ENCODE peak calls at places on chromosomes 2 and 18, in ten cellular contexts. C is HFFc6, L is lung, A is transverse colon, P is fibroblast of pulmonary artery, Q is foreskin keratinocyte, U is progenitor cell of endocrine pancreas, N is H9, I is neural crest cell, X is WTC11. M is an unnamed sample.

GRCh38 chr2:230356084-230356483 is 29.1 kb downstream of the SP140L start:
- DNase-seq in C (no peak), L (no peak), A (no peak), P (peak), Q (no peak), U (no peak), N (no peak), I (no peak), X (no peak), M (no peak)

GRCh38 chr2:19774788-19775156 is 127.0 kb downstream of the TTC32 start:
- DNase-seq in C (no peak), L (no peak), A (no peak), P (no peak), Q (no peak), U (no peak), N (peak), I (no peak), X (peak), M (no peak)

GRCh38 chr2:219957815-219958214 is 330.4 kb downstream of the SLC4A3 start:
- DNase-seq in C (no peak), L (no peak), A (no peak), P (no peak), Q (no peak), U (no peak), N (no peak), I (no peak), X (no peak), M (no peak)

GRCh38 chr2:144330951-144331651 is 188.8 kb downstream of the ZEB2 start:
- DNase-seq in C (no peak), L (no peak), A (no peak), P (peak), Q (peak), U (no peak), N (no peak), I (no peak), X (no peak), M (no peak)

GRCh38 chr2:240567137-240567871 is 980 bp upstream of the RNPEPL1 start:
- DNase-seq in C (no peak), L (no peak), A (peak), P (no peak), Q (no peak), U (no peak), N (no peak), I (no peak), X (peak), M (no peak)

GRCh38 chr2:182913064-182913463 is 46.6 kb upstream of the FRZB start:
- DNase-seq in C (no peak), L (no peak), A (no peak), P (no peak), Q (no peak), U (no peak), N (no peak), I (no peak), X (no peak), M (no peak)

GRCh38 chr2:177347570-177347969 is 45.0 kb upstream of the AGPS start:
- DNase-seq in C (no peak), L (no peak), A (no peak), P (no peak), Q (no peak), U (no peak), N (no peak), I (no peak), X (no peak), M (no peak)

GRCh38 chr2:31335921-31336570 is 78.5 kb downstream of the XDH start:
- DNase-seq in C (peak), L (peak), A (no peak), P (peak), Q (peak), U (no peak), N (no peak), I (no peak), X (no peak), M (no peak)

GRCh38 chr2:3480352-3481010 is 38.9 kb downstream of the ADI1 start:
- DNase-seq in C (no peak), L (no peak), A (peak), P (no peak), Q (no peak), U (no peak), N (no peak), I (no peak), X (no peak), M (peak)

GRCh38 chr2:158754303-158754611 is 40.9 kb upstream of the DAPL1 start:
- DNase-seq in C (no peak), L (no peak), A (no peak), P (no peak), Q (no peak), U (no peak), N (no peak), I (no peak), X (no peak), M (no peak)

GRCh38 chr2:8527031-8527430 is 154.8 kb upstream of the ID2 start:
- DNase-seq in C (no peak), L (no peak), A (no peak), P (no peak), Q (no peak), U (no peak), N (no peak), I (no peak), X (no peak), M (no peak)

GRCh38 chr2:65186872-65187851 is 40.5 kb upstream of the ACTR2 start:
- DNase-seq in C (peak), L (peak), A (peak), P (peak), Q (peak), U (peak), N (peak), I (peak), X (peak), M (peak)

GRCh38 chr2:201450910-201451329 is 338 bp downstream of the TRAK2 start:
- DNase-seq in C (no peak), L (no peak), A (no peak), P (peak), Q (no peak), U (no peak), N (no peak), I (no peak), X (no peak), M (no peak)

GRCh38 chr2:45856391-45857055 is 205.0 kb downstream of the PRKCE start:
- DNase-seq in C (no peak), L (no peak), A (no peak), P (no peak), Q (no peak), U (no peak), N (no peak), I (no peak), X (no peak), M (no peak)

GRCh38 chr2:7169631-7170030 is 252.4 kb downstream of the RNF144A start:
- DNase-seq in C (no peak), L (no peak), A (no peak), P (no peak), Q (no peak), U (no peak), N (no peak), I (no peak), X (no peak), M (no peak)

GRCh38 chr2:222393733-222394267 is 30.5 kb upstream of the SGPP2 start:
- DNase-seq in C (no peak), L (no peak), A (no peak), P (no peak), Q (no peak), U (no peak), N (no peak), I (no peak), X (no peak), M (no peak)

GRCh38 chr2:108911401-108911800 is 77.6 kb downstream of the EDAR start:
- DNase-seq in C (no peak), L (no peak), A (no peak), P (no peak), Q (no peak), U (no peak), N (no peak), I (no peak), X (no peak), M (no peak)

GRCh38 chr2:138395565-138396306 is 105.8 kb upstream of the SPOPL start:
- DNase-seq in C (peak), L (no peak), A (no peak), P (peak), Q (peak), U (no peak), N (no peak), I (no peak), X (no peak), M (no peak)

GRCh38 chr2:240347373-240347940 is 88.0 kb upstream of the GPC1 start:
- DNase-seq in C (no peak), L (no peak), A (no peak), P (no peak), Q (no peak), U (no peak), N (no peak), I (no peak), X (no peak), M (no peak)

GRCh38 chr2:151637284-151637781 is 96.9 kb downstream of the NEB start:
- DNase-seq in C (no peak), L (no peak), A (peak), P (no peak), Q (no peak), U (no peak), N (no peak), I (no peak), X (no peak), M (no peak)

GRCh38 chr18:830315-830901 is 18.4 kb upstream of the YES1 start:
- DNase-seq in C (no peak), L (no peak), A (no peak), P (peak), Q (no peak), U (no peak), N (peak), I (no peak), X (no peak), M (no peak)

GRCh38 chr18:5195656-5196055 is 1.4 kb downstream of the AKAIN1 start:
- DNase-seq in C (no peak), L (no peak), A (no peak), P (no peak), Q (no peak), U (no peak), N (no peak), I (no peak), X (no peak), M (no peak)

GRCh38 chr18:46622999-46623398 is 34.0 kb downstream of the LOXHD1 start:
- DNase-seq in C (peak), L (no peak), A (no peak), P (peak), Q (peak), U (no peak), N (no peak), I (no peak), X (no peak), M (no peak)

GRCh38 chr18:3649135-3649558 is 199.2 kb downstream of the TGIF1 start:
- DNase-seq in C (no peak), L (no peak), A (no peak), P (no peak), Q (no peak), U (no peak), N (no peak), I (no peak), X (no peak), M (no peak)

GRCh38 chr18:36536426-36536825 is 238.9 kb downstream of the FHOD3 start:
- DNase-seq in C (no peak), L (no peak), A (no peak), P (no peak), Q (no peak), U (no peak), N (peak), I (no peak), X (peak), M (no peak)

GRCh38 chr18:45910405-45911023 is 56.6 kb downstream of the EPG5 start:
- DNase-seq in C (peak), L (peak), A (peak), P (peak), Q (peak), U (peak), N (peak), I (peak), X (peak), M (peak)

GRCh38 chr2:36698978-36699377 is 2.5 kb downstream of the VIT start:
- DNase-seq in C (no peak), L (no peak), A (no peak), P (peak), Q (no peak), U (no peak), N (no peak), I (no peak), X (no peak), M (no peak)

GRCh38 chr2:164697688-164698290 is 76.5 kb upstream of the GRB14 start:
- DNase-seq in C (no peak), L (no peak), A (no peak), P (peak), Q (no peak), U (no peak), N (no peak), I (no peak), X (no peak), M (no peak)

GRCh38 chr18:48946329-48946835 is 4.4 kb downstream of the SMAD7 start:
- DNase-seq in C (peak), L (no peak), A (peak), P (peak), Q (peak), U (no peak), N (no peak), I (no peak), X (no peak), M (no peak)

GRCh38 chr2:2726163-2726562 is 395.1 kb upstream of the MYT1L start:
- DNase-seq in C (no peak), L (no peak), A (no peak), P (no peak), Q (no peak), U (no peak), N (no peak), I (no peak), X (no peak), M (no peak)

GRCh38 chr2:2320486-2321249 is 10.4 kb downstream of the MYT1L start:
- DNase-seq in C (no peak), L (no peak), A (no peak), P (no peak), Q (no peak), U (no peak), N (no peak), I (no peak), X (no peak), M (no peak)

GRCh38 chr18:52130621-52131020 is 209.4 kb upstream of the DCC start:
- DNase-seq in C (no peak), L (no peak), A (no peak), P (no peak), Q (peak), U (no peak), N (no peak), I (no peak), X (no peak), M (no peak)

GRCh38 chr2:88131201-88131998 is 3.5 kb upstream of the FABP1 start:
- DNase-seq in C (no peak), L (no peak), A (peak), P (no peak), Q (no peak), U (no peak), N (no peak), I (no peak), X (no peak), M (no peak)

GRCh38 chr2:218230882-218231281 is 13.9 kb downstream of the ARPC2 start:
- DNase-seq in C (peak), L (no peak), A (peak), P (peak), Q (no peak), U (no peak), N (no peak), I (no peak), X (no peak), M (no peak)

GRCh38 chr2:190119948-190120347 is 57.4 kb upstream of the MSTN start:
- DNase-seq in C (no peak), L (no peak), A (no peak), P (no peak), Q (no peak), U (no peak), N (no peak), I (no peak), X (peak), M (no peak)

GRCh38 chr2:46082531-46083485 is 214.4 kb upstream of the EPAS1 start:
- DNase-seq in C (peak), L (no peak), A (peak), P (peak), Q (no peak), U (no peak), N (no peak), I (no peak), X (no peak), M (no peak)

GRCh38 chr2:127465258-127465657 is 47.0 kb downstream of the PROC start:
- DNase-seq in C (no peak), L (no peak), A (no peak), P (no peak), Q (no peak), U (no peak), N (no peak), I (no peak), X (no peak), M (no peak)

GRCh38 chr18:70382032-70382431 is 93.2 kb downstream of the SOCS6 start:
- DNase-seq in C (no peak), L (no peak), A (peak), P (no peak), Q (no peak), U (no peak), N (no peak), I (no peak), X (no peak), M (no peak)

GRCh38 chr18:49728542-49728941 is 84.8 kb downstream of the ACAA2 start:
- DNase-seq in C (peak), L (peak), A (peak), P (peak), Q (peak), U (no peak), N (peak), I (peak), X (peak), M (no peak)

GRCh38 chr2:4381773-4382172 is 678.4 kb downstream of the DCDC2C start:
- DNase-seq in C (no peak), L (no peak), A (no peak), P (no peak), Q (no peak), U (no peak), N (no peak), I (no peak), X (no peak), M (no peak)

GRCh38 chr2:235082939-235083338 is 131.1 kb downstream of the SH3BP4 start:
- DNase-seq in C (no peak), L (no peak), A (no peak), P (no peak), Q (no peak), U (no peak), N (no peak), I (no peak), X (no peak), M (no peak)
- TF ChIP-seq CTCF in C (no peak), L (no peak), A (no peak), P (no peak), Q (no peak), U (no peak), N (no peak), I (no peak), X (no peak), M (no peak)

GRCh38 chr2:170770304-170771048 is at the start of gene ERICH2:
- DNase-seq in C (peak), L (peak), A (peak), P (peak), Q (peak), U (peak), N (peak), I (peak), X (peak), M (peak)
- TF ChIP-seq CTCF in C (no peak), L (no peak), A (no peak), P (no peak), Q (peak), U (peak), N (peak), I (peak), X (no peak), M (no peak)

GRCh38 chr18:32893915-32894314 is 121.1 kb upstream of the KLHL14 start:
- DNase-seq in C (no peak), L (no peak), A (no peak), P (no peak), Q (no peak), U (no peak), N (no peak), I (no peak), X (no peak), M (no peak)
- TF ChIP-seq CTCF in C (no peak), L (no peak), A (no peak), P (no peak), Q (no peak), U (peak), N (peak), I (peak), X (no peak), M (peak)

GRCh38 chr18:43563780-43564179 is 286.5 kb upstream of the SYT4 start:
- DNase-seq in C (peak), L (no peak), A (no peak), P (peak), Q (peak), U (no peak), N (peak), I (peak), X (no peak), M (no peak)
- TF ChIP-seq CTCF in C (peak), L (peak), A (peak), P (peak), Q (peak), U (peak), N (peak), I (peak), X (peak), M (peak)

DNA sequence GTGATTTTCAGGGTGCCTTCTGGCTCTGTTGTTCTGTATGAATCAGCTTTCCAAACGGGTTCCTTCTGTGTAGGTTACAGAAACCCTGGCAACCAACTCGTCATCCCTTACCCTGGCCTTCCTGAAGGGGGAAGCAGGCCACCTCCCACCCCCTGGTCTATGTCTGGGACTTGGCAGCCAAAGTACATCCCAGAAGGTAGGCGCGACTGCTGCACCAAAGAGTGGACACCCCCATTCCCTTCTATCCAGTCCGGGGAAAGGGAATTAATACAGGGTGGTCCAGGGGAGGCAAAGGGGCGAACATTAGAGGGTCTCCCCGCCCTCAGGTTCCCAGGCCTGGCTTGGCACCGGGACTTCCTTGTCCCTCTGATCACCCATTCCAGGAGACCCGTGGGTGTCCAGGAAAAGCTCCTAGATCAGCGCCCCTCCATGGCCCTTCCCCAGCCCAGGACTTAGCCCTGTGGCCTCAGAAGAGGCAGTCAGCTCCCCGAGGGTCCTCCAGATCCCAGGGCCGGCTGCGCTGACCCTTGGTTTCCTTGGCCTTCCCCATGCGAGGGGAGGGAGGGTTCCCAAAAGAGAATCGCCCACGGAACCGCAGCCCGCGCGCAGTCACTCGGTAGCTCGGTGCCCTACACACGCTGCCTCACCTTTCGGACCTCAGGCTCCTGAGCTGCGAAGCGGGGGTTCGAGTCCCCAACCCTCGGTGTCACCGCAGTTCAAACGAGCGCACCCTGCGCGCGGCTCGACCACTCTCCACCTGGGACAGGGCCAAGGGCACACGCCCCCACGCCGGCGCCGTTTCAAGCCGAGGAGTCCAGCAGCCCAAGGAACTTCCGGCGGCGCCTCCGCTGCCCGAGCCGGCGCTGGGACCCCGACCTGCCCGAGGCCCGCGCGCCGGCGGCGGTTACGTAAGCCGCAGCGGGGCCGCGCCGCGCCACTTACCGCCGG is at the start of gene PER2:
- DNase-seq in C (peak), L (peak), A (peak), P (peak), Q (peak), U (peak), N (peak), I (no peak), X (peak), M (no peak)
- TF ChIP-seq CTCF in C (peak), L (no peak), A (no peak), P (peak), Q (peak), U (peak), N (peak), I (peak), X (no peak), M (peak)

M was measured in D721Med.